ENCODE peak calls at places on chromosomes 6 and 20, in seven cellular contexts. U, Y, W, F, O, D and G are unnamed samples. For H3K9me3, the result is how much of the 10 kb centered on the place peaks cover.

GRCh38 chr6:35945650-35946025 is 24.7 kb upstream of the SRPK1 start:
- DNase-seq in D (no peak), F (no peak), O (no peak), Y (no peak), W (no peak), U (no peak), G (no peak)

GRCh38 chr6:110053395-110054240 is 75.5 kb downstream of the GPR6 start:
- DNase-seq in F (no peak), D (no peak), O (no peak), U (no peak), Y (no peak), W (no peak), G (no peak)

GRCh38 chr20:15847415-15847814 is 725.8 kb downstream of the KIF16B start:
- DNase-seq in F (no peak), O (no peak), U (no peak), W (no peak), Y (no peak), D (no peak), G (no peak)

GRCh38 chr6:102813489-102814275 is 1420.2 kb downstream of the GRIK2 start:
- DNase-seq in Y (no peak), U (no peak), W (no peak), O (no peak), D (no peak), F (no peak), G (no peak)

GRCh38 chr6:36771145-36771544 is 68.1 kb downstream of the CPNE5 start:
- DNase-seq in Y (no peak), U (no peak), F (no peak), W (no peak), O (no peak), D (no peak), G (no peak)

GRCh38 chr6:11434565-11435326 is 102.8 kb upstream of the TMEM170B start:
- DNase-seq in U (peak), D (no peak), F (no peak), O (no peak), Y (peak), W (peak), G (no peak)

GRCh38 chr20:46171909-46172308 is 53.8 kb downstream of the CD40 start:
- DNase-seq in D (no peak), Y (no peak), U (no peak), W (no peak), O (no peak), F (peak), G (no peak)

GRCh38 chr6:50185006-50185405 is 135.3 kb upstream of the DEFB112 start:
- DNase-seq in W (no peak), Y (no peak), F (no peak), U (no peak), D (no peak), O (no peak), G (no peak)

GRCh38 chr6:56690519-56691200 is 48.0 kb upstream of the DST start:
- DNase-seq in Y (no peak), D (no peak), F (no peak), O (no peak), U (no peak), W (no peak), G (no peak)

GRCh38 chr6:144006731-144007454 is 1.2 kb downstream of the PLAGL1 start:
- DNase-seq in O (no peak), F (no peak), D (no peak), W (peak), U (peak), Y (no peak), G (no peak)

GRCh38 chr6:38571721-38572120 is 68.0 kb downstream of the BTBD9 start:
- DNase-seq in U (no peak), O (no peak), W (no peak), D (no peak), F (no peak), Y (no peak), G (no peak)
- H3K9me3 ChIP-seq in U (under half), O (under half), W (under half), D (under half), F (under half), Y (under half), G (under half)

GRCh38 chr6:161333410-161333809 is 59.5 kb upstream of the AGPAT4 start:
- DNase-seq in F (no peak), Y (no peak), O (no peak), U (no peak), D (no peak), W (no peak), G (no peak)

DNA sequence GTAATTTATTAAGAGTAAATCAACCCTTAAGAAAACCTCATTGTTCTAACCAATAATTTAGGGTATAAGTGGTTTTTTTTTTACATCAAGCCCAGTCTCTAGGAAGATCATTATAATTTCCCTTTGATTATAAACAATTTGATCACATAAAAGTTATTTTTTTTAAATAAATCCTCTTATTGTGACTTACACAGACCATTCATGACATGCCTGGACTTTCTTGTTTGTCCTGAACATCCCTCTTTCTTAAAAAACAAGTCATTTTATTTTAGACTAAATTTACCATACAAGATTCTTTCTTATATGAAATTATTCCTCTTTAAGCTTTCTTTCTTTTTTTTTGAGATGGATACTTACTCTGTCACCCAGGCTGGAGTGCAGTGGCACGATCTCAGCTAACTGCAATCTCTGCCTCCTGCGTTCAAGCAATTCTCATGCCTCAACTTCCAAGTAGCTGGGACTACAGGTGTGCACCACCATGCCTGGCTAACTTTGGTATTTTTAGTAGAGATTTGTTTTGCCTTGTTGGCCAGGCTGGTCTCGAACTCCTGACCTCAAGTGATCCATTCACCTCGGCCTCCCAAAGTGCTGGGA is 53.6 kb upstream of the AGPAT4 start:
- DNase-seq in O (no peak), Y (no peak), F (no peak), W (no peak), U (no peak), D (no peak), G (no peak)
- H3K9me3 ChIP-seq in O (under half), Y (under half), F (under half), W (under half), U (under half), D (under half), G (under half)

DNA sequence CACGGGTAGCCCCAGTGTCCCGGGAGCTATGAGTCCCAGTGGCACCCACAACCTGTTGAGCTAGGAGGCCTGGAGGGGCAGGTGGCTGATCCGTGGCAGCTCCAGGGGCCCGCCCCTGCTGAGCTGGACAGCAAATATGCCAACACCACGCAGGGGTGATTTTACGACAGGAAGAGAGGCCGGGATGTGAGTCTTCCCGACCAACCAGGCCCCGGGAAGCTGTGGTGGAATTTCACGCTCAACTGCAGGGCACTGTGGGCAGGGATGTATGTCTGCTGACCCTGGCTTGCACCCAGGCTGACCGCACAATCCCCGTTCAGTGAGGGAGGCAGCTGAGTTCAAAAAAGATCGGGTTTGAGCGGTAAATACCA is 183.9 kb downstream of the ERMARD start:
- DNase-seq in U (no peak), Y (no peak), D (no peak), W (no peak), O (no peak), F (no peak), G (no peak)
- H3K9me3 ChIP-seq in U (under half), Y (under half), D (under half), W (under half), O (under half), F (under half), G (under half)

DNA sequence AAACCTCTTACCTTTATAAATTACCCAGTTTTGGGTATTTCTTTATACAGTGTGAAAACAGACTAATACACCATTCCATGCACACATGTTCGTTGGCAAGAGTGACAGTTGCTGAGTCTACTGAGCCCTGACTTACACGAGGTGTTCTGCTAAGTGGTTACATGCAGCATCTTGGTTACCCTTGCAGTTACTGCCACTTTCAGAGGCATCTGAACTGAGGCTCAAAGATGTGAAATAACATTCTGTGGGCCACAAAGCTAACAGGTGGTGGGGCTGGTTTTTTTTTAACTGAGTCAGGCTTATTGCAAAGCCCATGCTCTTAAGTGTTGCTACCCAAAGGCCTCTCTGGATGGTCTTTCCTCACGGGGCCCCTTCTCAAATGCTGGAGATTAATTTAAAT is 54.4 kb upstream of the GTSF1L start:
- DNase-seq in U (no peak), D (no peak), F (no peak), O (no peak), Y (no peak), W (no peak), G (no peak)
- H3K9me3 ChIP-seq in U (under half), D (under half), F (under half), O (under half), Y (under half), W (under half), G (under half)